ENCODE peak calls at places on chromosomes 6 and 20, in four cellular contexts. D is fibroblast of lung, M is caudate nucleus, G is right cardiac atrium. T is an unnamed sample.

GRCh38 chr20:1802385-1803215 is 92.6 kb upstream of the SIRPA start:
- DNase-seq in D (peak; percentile 70), G (peak; percentile 88), M (peak; percentile 86), T (peak; percentile 73)

GRCh38 chr20:36051318-36052116 is 83.1 kb downstream of the CNBD2 start:
- DNase-seq in G (no peak), D (no peak), M (no peak), T (no peak)

GRCh38 chr20:57435105-57435497 is 43.9 kb downstream of the RBM38 start:
- DNase-seq in G (no peak), M (no peak), D (no peak), T (no peak)

GRCh38 chr6:16058188-16058780 is 70.6 kb upstream of the MYLIP start:
- DNase-seq in M (no peak), D (no peak), G (no peak), T (no peak)

GRCh38 chr6:127547909-127548649 is 28.9 kb upstream of the C6orf58 start:
- DNase-seq in G (no peak), M (no peak), D (peak; percentile 36), T (no peak)

GRCh38 chr6:113050010-113050893 is 703.1 kb downstream of the RFPL4B start:
- DNase-seq in G (no peak), D (no peak), M (no peak), T (no peak)

GRCh38 chr6:150046943-150047342 is 21.6 kb upstream of the RAET1L start:
- DNase-seq in M (no peak), G (no peak), D (no peak), T (no peak)

GRCh38 chr6:52497652-52498408 is 77.7 kb downstream of the EFHC1 start:
- DNase-seq in G (peak; percentile 70), D (peak; percentile 58), M (no peak), T (no peak)

GRCh38 chr6:125700591-125701353 is 48.7 kb upstream of the HEY2 start:
- DNase-seq in D (no peak), M (peak; percentile 67), G (no peak), T (no peak)

GRCh38 chr20:63835031-63835858 is 4.2 kb upstream of the ZBTB46 start:
- DNase-seq in M (no peak), G (peak; percentile 97), D (peak; percentile 98), T (peak; percentile 99)

GRCh38 chr20:37417857-37418501 is 72.0 kb downstream of the SRC start:
- DNase-seq in D (peak; percentile 31), M (no peak), G (no peak), T (no peak)

GRCh38 chr6:149233056-149233715 is 84.3 kb upstream of the TAB2 start:
- DNase-seq in G (no peak), D (peak; percentile 78), M (no peak), T (peak; percentile 94)

GRCh38 chr6:44590471-44590870 is 203.0 kb downstream of the CDC5L start:
- DNase-seq in M (no peak), D (no peak), G (no peak), T (no peak)

GRCh38 chr6:163533443-163533842 is 118.9 kb downstream of the QKI start:
- DNase-seq in M (no peak), G (no peak), D (peak; percentile 97), T (peak; percentile 66)

GRCh38 chr6:138953451-138953850 is 34.6 kb downstream of the REPS1 start:
- DNase-seq in D (no peak), M (no peak), G (no peak), T (peak; percentile 11)

GRCh38 chr6:133165235-133165634 is 75.9 kb upstream of the EYA4 start:
- DNase-seq in M (no peak), G (no peak), D (no peak), T (no peak)

GRCh38 chr20:8578191-8578690 is 446.2 kb downstream of the PLCB1 start:
- DNase-seq in G (no peak), M (no peak), D (no peak), T (no peak)

GRCh38 chr6:72140795-72141194 is 254.4 kb downstream of the RIMS1 start:
- DNase-seq in D (peak; percentile 33), G (no peak), M (no peak), T (peak; percentile 14)

GRCh38 chr6:51542466-51542865 is 544.9 kb downstream of the PKHD1 start:
- DNase-seq in M (no peak), G (no peak), D (no peak), T (no peak)

GRCh38 chr6:22071655-22072054 is 225.2 kb downstream of the PRL start:
- DNase-seq in M (no peak), D (peak; percentile 66), G (peak; percentile 68), T (no peak)

GRCh38 chr6:88807622-88808021 is 155.8 kb downstream of the RNGTT start:
- DNase-seq in D (peak; percentile 4), G (no peak), M (no peak), T (no peak)

GRCh38 chr6:1941534-1941933 is 303.9 kb downstream of the GMDS start:
- DNase-seq in G (no peak), D (no peak), M (no peak), T (no peak)

GRCh38 chr6:84547341-84547794 is 217.0 kb downstream of the TBX18 start:
- DNase-seq in M (no peak), D (peak; percentile 4), G (no peak), T (no peak)

GRCh38 chr6:1263039-1263849 is 48.7 kb upstream of the FOXQ1 start:
- DNase-seq in D (no peak), M (no peak), G (peak; percentile 51), T (no peak)

GRCh38 chr6:26280409-26280808 is 84.6 kb upstream of the BTN3A2 start:
- DNase-seq in G (no peak), M (no peak), D (no peak), T (no peak)

DNA sequence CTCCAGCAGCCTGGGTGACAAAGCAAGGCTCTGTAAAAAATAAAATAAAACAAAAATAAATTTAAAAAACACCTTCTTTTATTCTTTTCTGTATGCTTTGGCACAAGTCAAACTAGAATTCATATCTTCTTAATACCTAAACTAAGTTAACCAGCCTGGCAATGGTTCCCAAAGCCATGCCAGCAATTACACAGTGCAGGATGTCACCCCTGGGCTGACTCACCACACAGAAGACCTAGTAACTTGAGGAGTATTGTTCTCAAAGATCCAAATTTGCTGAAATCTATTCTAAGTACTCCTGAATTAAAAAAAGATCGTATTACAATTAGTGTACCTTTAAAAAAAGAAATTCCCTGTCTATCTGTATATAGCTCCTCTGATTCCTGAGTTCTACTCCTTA is 162.7 kb upstream of the SGK1 start:
- DNase-seq in G (no peak), M (no peak), D (peak; percentile 24), T (no peak)
- H3K27ac ChIP-seq in G (no peak overlapping the region), M (no peak overlapping the region), D (no peak overlapping the region), T (no peak overlapping the region)

DNA sequence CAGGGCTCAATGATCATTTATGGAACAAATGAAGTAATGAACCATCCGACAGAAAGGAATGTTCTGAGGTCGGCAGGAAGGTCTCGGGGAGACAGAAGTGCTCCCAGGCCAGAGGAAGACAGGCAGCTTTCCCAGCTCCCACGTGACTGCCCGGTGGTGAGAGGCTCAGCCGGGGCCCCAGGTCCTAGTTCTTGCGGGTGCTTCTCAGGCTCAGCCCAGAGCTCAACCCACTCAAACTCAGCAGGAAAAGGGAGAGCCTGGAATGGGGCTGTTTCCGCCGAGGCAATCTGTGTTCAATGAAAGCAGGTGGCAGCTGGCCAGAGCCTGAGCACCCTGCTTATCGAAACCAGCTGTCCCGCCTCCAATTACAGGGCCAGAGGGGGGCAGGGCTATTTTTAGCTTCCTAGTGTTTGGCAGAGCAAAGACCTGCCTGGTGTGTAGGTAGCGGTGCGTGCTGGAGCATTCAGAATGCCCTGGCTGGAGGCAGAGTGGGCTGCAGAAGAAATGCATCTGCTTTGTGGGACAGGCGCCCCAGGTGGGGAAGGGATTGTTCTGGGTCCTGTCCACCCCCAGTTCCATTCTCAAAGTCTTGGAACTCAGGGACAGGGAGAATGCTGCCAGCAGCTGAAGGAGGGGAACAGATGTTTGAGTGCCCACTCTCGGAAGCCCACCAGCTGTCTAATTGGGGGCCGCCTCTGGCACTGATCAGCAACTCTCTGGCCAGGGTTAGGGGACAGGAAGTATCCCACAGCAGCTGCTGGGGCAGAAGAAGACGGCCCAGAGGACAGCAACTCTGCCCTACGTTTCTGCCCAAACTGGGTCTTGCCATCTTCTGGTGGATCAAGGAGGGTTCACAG is 145.0 kb downstream of the PREX1 start:
- DNase-seq in M (peak; percentile 46), D (peak; percentile 94), G (peak; percentile 96), T (peak; percentile 84)
- H3K27ac ChIP-seq in M (peak overlapping the region; percentile 64), D (peak overlapping the region; percentile 62), G (peak overlapping the region; percentile 21), T (peak overlapping the region; percentile 57)

GRCh38 chr6:32718879-32719278 is 22.3 kb upstream of the HLA-DQA2 start:
- DNase-seq in M (no peak), G (no peak), D (no peak), T (no peak)
- H3K27ac ChIP-seq in M (no peak overlapping the region), G (no peak overlapping the region), D (no peak overlapping the region), T (no peak overlapping the region)

GRCh38 chr6:142881290-142881689 is 63.7 kb downstream of the HIVEP2 start:
- DNase-seq in D (no peak), M (no peak), G (no peak), T (no peak)

GRCh38 chr6:142879076-142879475 is 65.9 kb downstream of the HIVEP2 start:
- DNase-seq in G (no peak), M (no peak), D (no peak), T (no peak)

GRCh38 chr6:142879527-142879926 is 65.4 kb downstream of the HIVEP2 start:
- DNase-seq in D (no peak), G (no peak), M (no peak), T (no peak)

GRCh38 chr6:142881771-142882170 is 63.2 kb downstream of the HIVEP2 start:
- DNase-seq in M (no peak), G (no peak), D (no peak), T (no peak)

DNA sequence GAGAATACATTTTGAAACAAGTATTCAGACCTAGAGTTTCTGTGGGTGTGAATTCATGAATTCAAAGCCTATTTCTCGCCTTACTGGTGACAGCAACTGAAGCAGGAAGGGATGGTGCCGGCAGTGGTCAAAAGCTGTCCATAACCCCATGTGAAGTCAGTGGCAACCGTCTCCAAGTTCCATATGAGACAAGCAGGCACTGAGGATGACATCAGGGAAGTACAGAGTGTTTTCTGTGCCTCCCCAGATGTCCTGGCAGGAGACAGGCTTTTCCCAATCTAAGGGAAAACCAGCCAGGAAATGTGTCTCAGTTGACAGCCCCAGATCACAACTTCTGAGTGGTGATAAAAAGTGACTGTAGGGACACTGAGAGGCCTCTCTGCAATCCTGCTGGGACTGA is 66.6 kb downstream of the HIVEP2 start:
- DNase-seq in M (peak; percentile 59), D (no peak), G (peak; percentile 54), T (no peak)
- H3K27ac ChIP-seq in M (peak overlapping the region; percentile 81), D (no peak overlapping the region), G (peak overlapping the region; percentile 68), T (no peak overlapping the region)

GRCh38 chr20:38608188-38608587 is 6.6 kb downstream of the ARHGAP40 start:
- DNase-seq in M (no peak), D (no peak), G (no peak), T (no peak)

GRCh38 chr20:38609828-38610227 is 8.2 kb downstream of the ARHGAP40 start:
- DNase-seq in D (no peak), M (no peak), G (no peak), T (no peak)

GRCh38 chr20:38610521-38610920 is 8.9 kb downstream of the ARHGAP40 start:
- DNase-seq in G (no peak), M (no peak), D (no peak), T (peak; percentile 87)

GRCh38 chr20:38604873-38605303 is 3.3 kb downstream of the ARHGAP40 start:
- DNase-seq in G (no peak), M (no peak), D (no peak), T (peak; percentile 99)

GRCh38 chr20:38607351-38607750 is 5.7 kb downstream of the ARHGAP40 start:
- DNase-seq in G (no peak), D (no peak), M (no peak), T (no peak)
- H3K27ac ChIP-seq in G (no peak overlapping the region), D (no peak overlapping the region), M (no peak overlapping the region), T (no peak overlapping the region)

T was measured in RWPE1.